ENCODE peak calls at places on chromosomes 6 and 20, in four cellular contexts. B is SK-N-SH, E is GM12878, L is K562. T is an unnamed sample.

GRCh38 chr6:39357998-39358686 is 35.6 kb upstream of the KCNK16 start:
- DNase-seq in B (peak), E (no peak), L (no peak), T (no peak)

GRCh38 chr6:87731818-87732661 is 30.0 kb upstream of the AKIRIN2 start:
- DNase-seq in B (no peak), E (peak), L (peak), T (peak)

GRCh38 chr6:128519931-128520435 is 416 bp downstream of the PTPRK start:
- DNase-seq in B (peak), E (no peak), L (no peak), T (no peak)

GRCh38 chr20:53655909-53656652 is 62.4 kb upstream of the ZNF217 start:
- DNase-seq in B (no peak), E (no peak), L (no peak), T (no peak)

GRCh38 chr6:156957931-156958547 is 180.9 kb downstream of the ARID1B start:
- DNase-seq in B (no peak), E (no peak), L (no peak), T (no peak)

GRCh38 chr20:14916360-14916759 is 578.9 kb upstream of the FLRT3 start:
- DNase-seq in B (peak), E (no peak), L (no peak), T (no peak)

GRCh38 chr6:30163090-30163917 is at the start of gene TRIM15:
- DNase-seq in B (no peak), E (no peak), L (no peak), T (peak)

GRCh38 chr6:37160922-37161778 is 8.8 kb upstream of the PIM1 start:
- DNase-seq in B (no peak), E (peak), L (no peak), T (no peak)

GRCh38 chr6:9252784-9253183 is 817.4 kb upstream of the SLC35B3 start:
- DNase-seq in B (no peak), E (no peak), L (no peak), T (no peak)

GRCh38 chr20:25289886-25290597 is 42.2 kb downstream of the PYGB start:
- DNase-seq in B (no peak), E (no peak), L (no peak), T (no peak)

GRCh38 chr6:4580361-4580760 is 195.8 kb upstream of the CDYL start:
- DNase-seq in B (no peak), E (no peak), L (no peak), T (no peak)

GRCh38 chr6:111276335-111276734 is 189.0 kb downstream of the SLC16A10 start:
- DNase-seq in B (no peak), E (no peak), L (no peak), T (peak)

GRCh38 chr6:30074331-30075093 is 1.1 kb downstream of the RNF39 start:
- DNase-seq in B (peak), E (no peak), L (no peak), T (no peak)

GRCh38 chr20:44465001-44465560 is 10.6 kb upstream of the TTPAL start:
- DNase-seq in B (no peak), E (no peak), L (no peak), T (no peak)

GRCh38 chr6:28303570-28303969 is 22.2 kb downstream of the PGBD1 start:
- DNase-seq in B (no peak), E (no peak), L (no peak), T (no peak)

GRCh38 chr20:45322952-45323383 is 14.9 kb upstream of the MATN4 start:
- DNase-seq in B (no peak), E (no peak), L (peak), T (peak)

GRCh38 chr20:41222703-41223102 is 85.4 kb downstream of the PLCG1 start:
- DNase-seq in B (no peak), E (no peak), L (no peak), T (no peak)

GRCh38 chr6:35484921-35485392 is 11.9 kb downstream of the TEAD3 start:
- DNase-seq in B (peak), E (no peak), L (no peak), T (no peak)

GRCh38 chr20:43444107-43444506 is 13.6 kb upstream of the SRSF6 start:
- DNase-seq in B (no peak), E (no peak), L (peak), T (no peak)

GRCh38 chr6:93751969-93752368 is 332.6 kb upstream of the EPHA7 start:
- DNase-seq in B (no peak), E (no peak), L (no peak), T (no peak)

GRCh38 chr6:55916188-55916587 is 40.8 kb upstream of the BMP5 start:
- DNase-seq in B (no peak), E (no peak), L (no peak), T (no peak)

GRCh38 chr20:49447946-49448809 is 34.3 kb downstream of the KCNB1 start:
- DNase-seq in B (no peak), E (no peak), L (no peak), T (no peak)

GRCh38 chr6:41646026-41646795 is 7.9 kb downstream of the MDFI start:
- DNase-seq in B (no peak), E (no peak), L (no peak), T (no peak)

GRCh38 chr20:34744847-34745246 is 40.7 kb downstream of the TP53INP2 start:
- DNase-seq in B (no peak), E (no peak), L (no peak), T (no peak)

GRCh38 chr6:30060634-30060981 is 457 bp upstream of the POLR1H start:
- DNase-seq in B (no peak), E (no peak), L (peak), T (no peak)

GRCh38 chr6:126123226-126123625 is 136.9 kb downstream of the TRMT11 start:
- DNase-seq in B (no peak), E (no peak), L (peak), T (no peak)

GRCh38 chr6:75930954-75931689 is 141.3 kb downstream of the IMPG1 start:
- DNase-seq in B (no peak), E (no peak), L (no peak), T (no peak)

GRCh38 chr6:33846226-33846625 is 42.4 kb upstream of the MLN start:
- DNase-seq in B (no peak), E (no peak), L (no peak), T (no peak)

GRCh38 chr6:143929975-143930374 is 65.7 kb downstream of the ZC2HC1B start:
- DNase-seq in B (no peak), E (no peak), L (no peak), T (no peak)

GRCh38 chr20:57451759-57452661 is 60.8 kb downstream of the RBM38 start:
- DNase-seq in B (no peak), E (no peak), L (peak), T (no peak)

GRCh38 chr6:111503194-111503593 is 20.2 kb upstream of the REV3L start:
- DNase-seq in B (peak), E (no peak), L (no peak), T (no peak)

GRCh38 chr20:20491110-20491783 is 123.3 kb downstream of the INSM1 start:
- DNase-seq in B (no peak), E (no peak), L (no peak), T (no peak)

GRCh38 chr20:9019833-9020232 is 49.1 kb upstream of the PLCB4 start:
- DNase-seq in B (no peak), E (no peak), L (no peak), T (no peak)

GRCh38 chr6:105449756-105450390 is 47.0 kb upstream of the PREP start:
- DNase-seq in B (no peak), E (no peak), L (no peak), T (no peak)

GRCh38 chr6:164035912-164036485 is 621.5 kb downstream of the QKI start:
- DNase-seq in B (no peak), E (no peak), L (no peak), T (no peak)

GRCh38 chr20:7841291-7841966 is 98.8 kb downstream of the HAO1 start:
- DNase-seq in B (no peak), E (no peak), L (no peak), T (no peak)

GRCh38 chr6:13191461-13191860 is 136.9 kb downstream of the TBC1D7 start:
- DNase-seq in B (no peak), E (no peak), L (no peak), T (no peak)

GRCh38 chr6:100719883-100720682 is 161.0 kb downstream of the ASCC3 start:
- DNase-seq in B (peak), E (no peak), L (peak), T (peak)

GRCh38 chr6:71588490-71588889 is 297.9 kb upstream of the RIMS1 start:
- DNase-seq in B (no peak), E (no peak), L (no peak), T (no peak)

GRCh38 chr20:58719258-58719657 is 26.7 kb downstream of the NPEPL1 start:
- DNase-seq in B (no peak), E (no peak), L (no peak), T (no peak)

GRCh38 chr6:170062209-170062903 is 228.5 kb downstream of the DLL1 start:
- DNase-seq in B (no peak), E (no peak), L (no peak), T (no peak)

GRCh38 chr6:170056329-170056728 is 234.5 kb downstream of the DLL1 start:
- DNase-seq in B (no peak), E (no peak), L (no peak), T (no peak)

GRCh38 chr6:170057034-170057734 is 233.7 kb downstream of the DLL1 start:
- DNase-seq in B (no peak), E (no peak), L (no peak), T (no peak)

GRCh38 chr6:170057961-170058877 is 232.7 kb downstream of the DLL1 start:
- DNase-seq in B (no peak), E (no peak), L (no peak), T (no peak)

GRCh38 chr6:170058878-170059485 is 231.9 kb downstream of the DLL1 start:
- DNase-seq in B (no peak), E (no peak), L (no peak), T (no peak)
- TF ChIP-seq JUND in B (no peak), E (no peak), L (no peak), T (no peak)

DNA sequence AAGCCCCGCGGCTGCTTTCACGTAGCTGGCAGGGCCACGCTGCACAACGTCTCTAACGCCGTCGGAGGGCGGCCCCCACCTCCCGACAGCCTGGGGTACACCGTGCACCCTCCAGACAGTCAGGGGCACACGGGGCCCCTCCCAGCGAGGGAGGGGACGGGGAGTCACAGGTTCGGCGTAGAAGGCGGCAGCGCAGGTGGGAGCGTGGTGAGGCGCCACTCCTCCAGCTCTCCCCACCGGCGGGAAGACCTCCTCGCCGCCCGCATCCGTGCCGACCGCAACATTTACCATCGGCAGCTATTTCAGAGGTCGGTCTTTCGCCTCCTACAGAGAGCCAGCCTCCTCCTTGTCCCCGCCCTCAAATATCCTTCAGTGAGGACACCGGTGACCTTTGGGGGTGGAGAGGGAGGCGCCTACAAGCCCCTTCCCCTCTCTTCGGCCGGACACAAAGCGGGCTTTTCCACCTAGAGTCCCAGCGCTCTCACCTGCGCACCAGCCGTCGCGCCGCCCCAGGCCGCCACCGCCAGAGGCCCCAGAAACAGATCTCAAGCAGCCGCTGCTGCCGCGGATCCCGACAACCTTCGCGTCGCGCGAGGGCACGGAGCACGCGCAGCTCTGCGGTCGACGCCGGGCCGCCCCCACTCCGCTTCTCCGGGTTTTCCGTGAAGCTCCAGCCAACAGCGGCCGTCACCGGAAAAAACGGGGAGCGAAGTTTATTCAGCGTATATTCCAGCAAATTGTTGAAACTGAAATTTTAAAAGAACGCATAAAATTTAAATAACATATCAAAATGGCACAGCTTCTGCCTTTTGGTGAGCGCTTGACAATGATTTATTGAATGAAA is at the start of gene MKKS:
- DNase-seq in B (peak), E (no peak), L (peak), T (peak)
- TF ChIP-seq REST in B (peak), E (no peak), L (no peak), T (no peak)

DNA sequence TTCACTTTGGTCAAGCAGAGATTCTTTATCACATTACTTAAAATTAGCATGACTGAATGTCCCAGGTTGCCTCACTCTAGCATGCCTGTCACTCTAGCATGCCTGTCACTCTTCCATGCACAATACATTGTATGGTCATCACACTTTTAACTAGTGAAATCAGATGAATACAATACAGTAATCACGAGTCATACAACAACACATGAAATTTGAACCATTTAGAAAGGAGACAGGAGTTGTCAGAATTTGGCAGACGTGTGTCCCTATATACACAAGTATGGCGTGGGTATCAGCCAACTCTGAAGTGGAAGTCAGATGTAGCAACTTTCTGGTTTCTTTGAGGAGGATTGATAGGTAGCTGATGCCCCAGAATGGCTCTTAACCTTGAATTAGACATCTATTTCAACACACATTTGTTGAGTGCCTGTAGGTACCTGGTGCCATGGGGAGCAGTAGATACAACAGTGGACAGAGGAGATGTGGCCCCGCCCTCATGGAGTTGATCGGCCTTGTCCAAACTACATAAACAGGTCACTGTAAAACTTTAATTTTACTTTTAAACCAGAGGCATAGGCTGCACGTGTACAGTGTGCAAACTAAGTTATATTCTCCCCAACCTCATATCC is 116.1 kb upstream of the TIAM2 start:
- DNase-seq in B (no peak), E (no peak), L (no peak), T (no peak)
- TF ChIP-seq JUND in B (no peak), E (no peak), L (no peak), T (no peak)

GRCh38 chr20:32749914-32750637 is 6.8 kb upstream of the COMMD7 start:
- DNase-seq in B (no peak), E (no peak), L (no peak), T (no peak)
- TF ChIP-seq REST in B (no peak), E (no peak), L (no peak), T (no peak)

GRCh38 chr20:62358171-62358719 is 8.9 kb downstream of the LAMA5 start:
- DNase-seq in B (peak), E (no peak), L (peak), T (no peak)
- TF ChIP-seq JUND in B (no peak), E (no peak), L (no peak), T (no peak)

DNA sequence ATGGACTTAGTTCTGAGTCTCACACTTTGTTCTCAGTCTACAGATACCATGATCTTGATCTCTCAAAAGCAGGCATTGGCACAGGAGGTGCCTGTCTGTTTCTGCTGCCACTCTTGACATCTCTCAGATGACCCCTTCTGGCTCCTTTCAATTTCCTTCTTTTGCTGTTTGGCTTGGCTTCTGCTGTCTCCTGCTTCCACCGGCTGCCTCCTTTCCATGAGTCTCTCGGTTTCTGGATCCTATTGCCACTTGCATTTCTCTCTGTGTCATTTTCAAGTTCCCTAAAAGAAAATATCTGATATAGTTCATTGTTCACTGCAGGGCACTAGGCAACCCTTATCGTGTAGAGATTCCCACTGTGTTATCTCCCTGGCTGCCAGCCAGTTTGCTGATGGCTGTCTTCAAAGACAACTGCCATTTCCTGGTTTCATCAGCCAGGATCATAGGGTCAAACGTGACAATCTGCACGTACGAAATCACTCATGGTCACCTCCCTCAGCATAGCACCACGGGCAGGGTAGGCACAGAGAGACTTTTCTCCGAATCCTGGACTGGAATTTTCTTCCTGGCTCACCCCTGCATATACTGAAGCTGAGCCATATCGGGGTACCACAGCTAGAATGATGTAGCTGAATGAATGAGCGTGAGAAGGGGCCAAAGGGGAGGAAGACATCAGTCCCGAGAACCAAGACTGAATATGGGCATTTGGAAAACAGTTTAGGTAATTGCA is 144.6 kb upstream of the TMEM170B start:
- DNase-seq in B (peak), E (no peak), L (no peak), T (peak)
- TF ChIP-seq REST in B (no peak), E (no peak), L (no peak), T (no peak)

GRCh38 chr6:137148291-137149076 is 25.0 kb downstream of the IL22RA2 start:
- DNase-seq in B (no peak), E (no peak), L (no peak), T (peak)
- TF ChIP-seq JUND in B (no peak), E (no peak), L (no peak), T (no peak)

GRCh38 chr20:3696745-3697587 is 15.2 kb upstream of the ADAM33 start:
- DNase-seq in B (no peak), E (no peak), L (no peak), T (no peak)
- TF ChIP-seq REST in B (no peak), E (no peak), L (no peak), T (no peak)

DNA sequence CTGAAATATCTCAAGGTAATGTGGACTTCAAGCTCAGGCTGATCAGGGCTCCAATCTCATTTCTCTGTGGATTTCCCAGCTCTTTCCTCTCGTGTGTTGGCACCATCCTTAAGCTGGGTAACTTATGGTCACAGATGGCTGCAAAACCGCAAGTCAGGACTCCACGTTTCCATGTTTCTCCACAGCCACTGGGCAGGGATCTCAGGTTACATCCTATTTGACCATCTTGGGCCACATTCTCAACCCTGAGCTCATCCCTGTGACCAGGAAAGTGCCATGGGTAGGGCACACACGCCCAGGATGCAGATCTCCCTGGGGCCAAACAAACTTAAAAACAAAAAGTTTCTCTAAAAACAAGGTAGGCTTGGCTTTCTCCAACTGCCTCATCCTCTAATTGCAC is 15.4 kb downstream of the RPS6KA2 start:
- DNase-seq in B (no peak), E (no peak), L (no peak), T (no peak)
- TF ChIP-seq JUND in B (no peak), E (no peak), L (no peak), T (no peak)

T was measured in HepG2.